ENCODE peak calls at places on chromosomes 11 and 22, in nine cellular contexts. Y, B, P, S, Q, K, E, U and J are unnamed samples.
A peak's percentile ranks its signal among the peaks of the same experiment; 100 is the strongest.

GRCh38 chr11:119319702-119320592 is 3.0 kb upstream of the MCAM start:
- DNase-seq in Y (peak; percentile 78), B (no peak), P (no peak), S (no peak), Q (no peak), K (no peak), E (no peak), U (no peak), J (peak; percentile 71)

GRCh38 chr22:27724181-27724580 is 77.4 kb downstream of the MN1 start:
- DNase-seq in Y (no peak), B (no peak), P (no peak), S (no peak), Q (no peak), K (no peak), E (no peak), U (no peak), J (no peak)

GRCh38 chr11:132821027-132821426 is 711.3 kb downstream of the OPCML start:
- DNase-seq in Y (no peak), B (no peak), P (no peak), S (no peak), Q (no peak), K (peak; percentile 24), E (no peak), U (no peak), J (no peak)

GRCh38 chr22:35352214-35353111 is 28.4 kb upstream of the HMOX1 start:
- DNase-seq in Y (peak; percentile 90), B (peak; percentile 57), P (no peak), S (peak; percentile 39), Q (no peak), K (no peak), E (peak; percentile 50), U (peak; percentile 81), J (peak; percentile 62)

GRCh38 chr11:103618532-103618931 is 417.9 kb upstream of the DDI1 start:
- DNase-seq in Y (no peak), B (no peak), P (peak; percentile 31), S (no peak), Q (peak; percentile 64), K (peak; percentile 68), E (no peak), U (no peak), J (no peak)

GRCh38 chr11:539971-540481 is 2.7 kb downstream of the LRRC56 start:
- DNase-seq in Y (no peak), B (no peak), P (no peak), S (no peak), Q (no peak), K (no peak), E (no peak), U (peak; percentile 46), J (no peak)

GRCh38 chr11:103959279-103959930 is 77.0 kb upstream of the DDI1 start:
- DNase-seq in Y (no peak), B (no peak), P (no peak), S (no peak), Q (peak; percentile 52), K (peak; percentile 73), E (peak; percentile 39), U (no peak), J (no peak)

GRCh38 chr11:76123243-76123642 is 83.1 kb downstream of the WNT11 start:
- DNase-seq in Y (no peak), B (no peak), P (no peak), S (no peak), Q (no peak), K (no peak), E (no peak), U (no peak), J (no peak)

GRCh38 chr11:121464352-121464946 is 11.7 kb upstream of the SORL1-AS1 start:
- DNase-seq in Y (peak; percentile 80), B (no peak), P (peak; percentile 85), S (peak; percentile 77), Q (peak; percentile 90), K (peak; percentile 96), E (peak; percentile 49), U (peak; percentile 56), J (peak; percentile 63)

GRCh38 chr11:1401656-1402221 is 12.0 kb downstream of the BRSK2 start:
- DNase-seq in Y (no peak), B (peak; percentile 66), P (peak; percentile 56), S (peak; percentile 47), Q (peak; percentile 73), K (peak; percentile 27), E (peak; percentile 36), U (peak; percentile 81), J (peak; percentile 74)

GRCh38 chr11:36024716-36025115 is 80.9 kb downstream of the LDLRAD3 start:
- DNase-seq in Y (no peak), B (no peak), P (no peak), S (no peak), Q (no peak), K (no peak), E (no peak), U (no peak), J (no peak)

GRCh38 chr11:36509265-36509664 is 807 bp downstream of the TRAF6 start:
- DNase-seq in Y (no peak), B (no peak), P (peak; percentile 27), S (peak; percentile 16), Q (peak; percentile 39), K (peak; percentile 51), E (no peak), U (no peak), J (no peak)

GRCh38 chr11:35424157-35424945 is 5.0 kb upstream of the SLC1A2 start:
- DNase-seq in Y (no peak), B (no peak), P (peak; percentile 61), S (no peak), Q (no peak), K (peak; percentile 69), E (no peak), U (no peak), J (no peak)

GRCh38 chr11:126969865-126970479 is 30.6 kb downstream of the KIRREL3 start:
- DNase-seq in Y (no peak), B (no peak), P (peak; percentile 14), S (no peak), Q (peak; percentile 40), K (peak; percentile 55), E (peak; percentile 25), U (no peak), J (no peak)

GRCh38 chr11:1819115-1819514 is 15.7 kb upstream of the SYT8 start:
- DNase-seq in Y (no peak), B (no peak), P (no peak), S (no peak), Q (no peak), K (no peak), E (no peak), U (no peak), J (no peak)

GRCh38 chr11:33444835-33445594 is 187.8 kb downstream of the HIPK3 start:
- DNase-seq in Y (no peak), B (no peak), P (no peak), S (no peak), Q (peak; percentile 9), K (peak; percentile 40), E (no peak), U (no peak), J (no peak)

GRCh38 chr11:57417056-57417455 is 9.9 kb downstream of the SLC43A3 start:
- DNase-seq in Y (no peak), B (no peak), P (peak; percentile 62), S (no peak), Q (peak; percentile 89), K (peak; percentile 50), E (no peak), U (no peak), J (no peak)

GRCh38 chr11:33690290-33691050 is 10.2 kb downstream of the C11orf91 start:
- DNase-seq in Y (peak; percentile 89), B (peak; percentile 51), P (peak; percentile 93), S (no peak), Q (peak; percentile 93), K (peak; percentile 100), E (peak; percentile 94), U (peak; percentile 84), J (peak; percentile 74)

DNA sequence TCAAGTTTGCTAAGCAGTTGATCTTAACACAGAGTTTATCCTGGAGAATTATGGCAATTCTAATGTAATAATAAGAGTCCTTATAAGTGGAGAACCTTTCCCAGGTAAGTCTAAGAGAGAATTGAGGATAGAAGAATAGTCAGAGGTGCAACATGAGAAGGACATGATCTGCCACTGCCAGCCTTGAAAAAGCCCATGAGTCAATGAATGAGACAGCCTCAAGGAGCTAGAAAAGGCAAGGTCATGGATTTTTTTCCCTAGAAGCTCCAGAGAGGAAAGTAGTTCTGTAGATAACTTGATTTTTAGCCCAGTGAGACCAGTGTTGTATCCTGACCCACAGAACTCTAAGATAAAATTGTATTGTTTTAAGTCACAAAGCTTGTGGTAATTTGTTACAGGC is 16.9 kb downstream of the MS4A6A start:
- DNase-seq in Y (no peak), B (no peak), P (no peak), S (no peak), Q (no peak), K (no peak), E (no peak), U (no peak), J (no peak)
- H3K27ac ChIP-seq in Y (no peak overlapping the region), B (no peak overlapping the region), P (no peak overlapping the region), S (no peak overlapping the region), Q (no peak overlapping the region), K (no peak overlapping the region), E (no peak overlapping the region), U (no peak overlapping the region), J (no peak overlapping the region)

GRCh38 chr11:65454696-65455456 is 32.3 kb downstream of the NEAT1 start:
- DNase-seq in Y (peak; percentile 96), B (peak; percentile 92), P (peak; percentile 85), S (peak; percentile 82), Q (peak; percentile 86), K (no peak), E (peak; percentile 88), U (peak; percentile 95), J (peak; percentile 89)
- TF ChIP-seq CTCF in Y (no peak), B (no peak), P (peak; percentile 3), S (no peak), Q (peak; percentile 25), K (no peak), E (peak; percentile 37), U (no peak), J (no peak)

GRCh38 chr11:46719543-46720218 is 668 bp downstream of the F2 start:
- DNase-seq in Y (no peak), B (no peak), P (no peak), S (no peak), Q (no peak), K (no peak), E (no peak), U (peak; percentile 39), J (no peak)

GRCh38 chr11:46722566-46723358 is 3.7 kb downstream of the F2 start:
- DNase-seq in Y (no peak), B (no peak), P (no peak), S (no peak), Q (no peak), K (no peak), E (no peak), U (no peak), J (no peak)

GRCh38 chr11:46721286-46721685 is 2.3 kb downstream of the F2 start:
- DNase-seq in Y (no peak), B (no peak), P (no peak), S (no peak), Q (no peak), K (no peak), E (no peak), U (no peak), J (no peak)

GRCh38 chr11:46719048-46719542 is at the start of gene F2:
- DNase-seq in Y (no peak), B (no peak), P (no peak), S (no peak), Q (no peak), K (no peak), E (peak; percentile 40), U (no peak), J (no peak)

GRCh38 chr11:46718155-46719019 is 626 bp upstream of the F2 start:
- DNase-seq in Y (no peak), B (peak; percentile 77), P (peak; percentile 27), S (no peak), Q (peak; percentile 33), K (no peak), E (peak; percentile 87), U (no peak), J (no peak)
- H3K4me1 ChIP-seq in Y (peaks cover 28% of the 10 kb centered on the region), B (peaks cover 22% of the 10 kb centered on the region), P (peaks cover 6% of the 10 kb centered on the region), S (peaks cover 5% of the 10 kb centered on the region), Q (no peaks in the 10 kb centered on the region), K (peaks cover 19% of the 10 kb centered on the region), E (peaks cover 52% of the 10 kb centered on the region), U (no peaks in the 10 kb centered on the region), J (no peaks in the 10 kb centered on the region)

GRCh38 chr22:50191041-50191740 is 5.5 kb downstream of the TRABD start:
- DNase-seq in Y (no peak), B (peak; percentile 61), P (no peak), S (peak; percentile 81), Q (no peak), K (no peak), E (no peak), U (no peak), J (no peak)
- H3K27ac ChIP-seq in Y (peak overlapping the region; percentile 62), B (peak overlapping the region; percentile 93), P (no peak overlapping the region), S (peak overlapping the region; percentile 99), Q (peak overlapping the region; percentile 93), K (no peak overlapping the region), E (peak overlapping the region; percentile 93), U (peak overlapping the region; percentile 54), J (peak overlapping the region; percentile 80)